ENCODE peak calls at places on chromosomes 13 and 19, in five cellular contexts. P, W, T, U and N are unnamed samples.

GRCh38 chr19:13118424-13119193 is 545 bp downstream of the NACC1 start:
- DNase-seq in W (peak), U (no peak), P (no peak), T (peak), N (no peak)

GRCh38 chr13:102555914-102556553 is 40.8 kb upstream of the TPP2 start:
- DNase-seq in U (no peak), T (peak), P (peak), W (peak), N (peak)

GRCh38 chr19:44051654-44052402 is at the start of gene ZNF223:
- DNase-seq in T (peak), U (peak), W (peak), P (peak), N (peak)

GRCh38 chr19:52896431-52897148 is 845 bp downstream of the ZNF320 start:
- DNase-seq in P (no peak), T (peak), U (peak), W (peak), N (peak)

GRCh38 chr13:85993567-85993966 is 194.3 kb upstream of the SLITRK6 start:
- DNase-seq in P (no peak), U (no peak), T (no peak), W (no peak), N (no peak)

GRCh38 chr19:17266026-17266425 is 1.2 kb upstream of the BABAM1 start:
- DNase-seq in T (no peak), U (no peak), W (no peak), P (no peak), N (no peak)

GRCh38 chr13:113333076-113333475 is 30.9 kb downstream of the GRTP1 start:
- DNase-seq in P (no peak), W (no peak), T (no peak), U (no peak), N (no peak)

GRCh38 chr13:113305208-113305607 is 8.2 kb downstream of the LAMP1 start:
- DNase-seq in P (no peak), W (no peak), U (no peak), T (no peak), N (no peak)

GRCh38 chr19:55632463-55632834 is 8.1 kb upstream of the ZNF784 start:
- DNase-seq in P (peak), W (peak), T (peak), U (peak), N (peak)

GRCh38 chr19:18231775-18232174 is 5.5 kb upstream of the PDE4C start:
- DNase-seq in U (no peak), W (no peak), T (no peak), P (no peak), N (no peak)

GRCh38 chr13:84651288-84651687 is 769.0 kb upstream of the SLITRK1 start:
- DNase-seq in U (no peak), P (peak), W (no peak), T (no peak), N (no peak)

GRCh38 chr19:3656073-3656746 is 29.6 kb upstream of the CACTIN start:
- DNase-seq in W (no peak), T (no peak), U (no peak), P (peak), N (no peak)

GRCh38 chr19:29978139-29978538 is 36.1 kb downstream of the URI1 start:
- DNase-seq in W (no peak), U (no peak), P (no peak), T (no peak), N (no peak)

GRCh38 chr13:111031531-111031961 is 83.6 kb upstream of the ARHGEF7 start:
- DNase-seq in T (no peak), P (peak), W (no peak), U (no peak), N (no peak)

GRCh38 chr13:39105110-39105509 is 66.9 kb downstream of the NHLRC3 start:
- DNase-seq in T (peak), P (no peak), U (no peak), W (no peak), N (no peak)

GRCh38 chr19:46546194-46546896 is 50.7 kb upstream of the PNMA8B start:
- DNase-seq in T (peak), U (peak), W (peak), P (no peak), N (no peak)

GRCh38 chr13:114199961-114200672 is 21.1 kb downstream of the CFAP97D2 start:
- DNase-seq in T (no peak), U (no peak), P (no peak), W (no peak), N (no peak)

GRCh38 chr19:54464624-54465266 is 1.2 kb upstream of the LENG9 start:
- DNase-seq in P (no peak), U (peak), W (peak), T (peak), N (peak)

GRCh38 chr19:18762125-18763023 is 28.7 kb downstream of the COMP start:
- DNase-seq in W (no peak), P (no peak), T (peak), U (no peak), N (no peak)

GRCh38 chr13:99875391-99875790 is 96.2 kb downstream of the ZIC5 start:
- DNase-seq in T (no peak), U (no peak), W (no peak), P (no peak), N (no peak)

GRCh38 chr19:58563034-58563573 is 4.7 kb upstream of the UBE2M start:
- DNase-seq in T (no peak), P (no peak), W (peak), U (peak), N (no peak)

GRCh38 chr19:10887616-10888367 is 16.4 kb downstream of the CARM1 start:
- DNase-seq in P (no peak), T (peak), W (no peak), U (no peak), N (no peak)

GRCh38 chr13:28792992-28793391 is 27.1 kb upstream of the MTUS2 start:
- DNase-seq in W (no peak), T (no peak), P (peak), U (no peak), N (no peak)

GRCh38 chr13:28794370-28794769 is 25.8 kb upstream of the MTUS2 start:
- DNase-seq in P (no peak), U (no peak), W (no peak), T (no peak), N (no peak)

DNA sequence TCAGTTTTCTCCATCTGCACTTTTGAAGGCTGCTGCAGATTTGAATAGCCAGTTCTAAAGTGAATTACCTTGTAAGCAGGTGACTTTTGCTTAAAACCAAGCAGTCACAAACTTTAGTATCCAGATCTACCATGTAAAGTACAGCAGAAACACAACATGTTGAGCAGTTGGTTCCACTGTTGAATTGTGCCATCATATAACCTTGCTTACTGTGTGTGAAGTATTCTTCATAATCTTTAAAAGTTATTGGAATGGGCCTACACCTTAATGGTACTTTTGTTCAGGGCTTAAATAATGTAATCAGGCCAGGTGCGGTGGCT is 23.2 kb upstream of the MTUS2 start:
- DNase-seq in U (no peak), T (no peak), P (no peak), W (no peak), N (no peak)
- TF ChIP-seq CTCF in U (no peak), T (no peak), P (no peak), W (no peak), N (no peak)

DNA sequence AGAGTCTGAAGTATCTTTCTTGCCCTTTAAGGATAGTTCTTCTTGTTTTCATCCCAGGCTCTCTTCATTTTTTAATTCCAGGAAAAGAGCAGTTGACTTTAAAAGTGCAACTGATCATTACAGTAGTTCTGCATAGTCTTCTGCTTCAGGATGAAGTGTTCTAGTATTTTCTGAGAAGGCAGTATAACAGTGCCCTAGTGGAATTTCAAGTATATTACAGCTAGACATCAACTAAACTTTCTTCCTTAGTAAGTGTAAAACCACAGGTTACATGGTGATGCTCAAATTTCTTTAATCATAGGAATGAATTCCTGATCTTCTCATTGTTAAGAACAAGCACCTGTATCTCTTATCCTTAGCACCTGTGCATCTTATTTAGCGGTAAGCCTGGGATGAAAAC is 10.9 kb downstream of the NUFIP1 start:
- DNase-seq in P (no peak), W (no peak), T (no peak), U (no peak), N (no peak)
- TF ChIP-seq CTCF in P (no peak), W (no peak), T (peak), U (peak), N (peak)

GRCh38 chr13:42333613-42334328 is 61.8 kb downstream of the AKAP11 start:
- DNase-seq in W (peak), T (peak), P (no peak), U (no peak), N (no peak)

GRCh38 chr13:42337808-42338600 is 66.1 kb downstream of the AKAP11 start:
- DNase-seq in W (no peak), U (no peak), T (no peak), P (no peak), N (no peak)

GRCh38 chr13:42329239-42329638 is 57.3 kb downstream of the AKAP11 start:
- DNase-seq in T (no peak), P (no peak), W (no peak), U (no peak), N (no peak)

GRCh38 chr13:42330991-42331390 is 59.0 kb downstream of the AKAP11 start:
- DNase-seq in U (no peak), W (no peak), T (no peak), P (no peak), N (no peak)

DNA sequence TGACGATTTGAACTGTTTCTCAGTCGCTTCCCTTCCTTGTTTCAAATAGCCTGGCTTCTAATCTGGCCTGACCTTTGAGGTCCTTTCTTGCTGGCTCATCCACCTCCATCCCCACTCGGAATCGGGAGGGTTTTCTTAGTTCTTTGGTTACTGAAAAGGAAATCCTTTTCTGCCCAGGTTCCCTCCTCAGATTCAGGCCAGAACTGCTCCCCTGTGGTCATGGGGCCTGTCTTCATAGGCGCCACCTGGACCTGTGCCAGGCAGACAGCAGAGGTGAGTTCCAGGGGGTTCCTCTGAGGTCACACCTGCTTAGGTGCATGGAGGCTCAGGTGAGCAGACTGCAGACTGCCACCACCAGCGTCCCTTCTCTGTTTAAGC is 62.4 kb downstream of the AKAP11 start:
- DNase-seq in W (no peak), U (no peak), P (no peak), T (no peak), N (no peak)
- TF ChIP-seq CTCF in W (no peak), U (no peak), P (no peak), T (no peak), N (no peak)

DNA sequence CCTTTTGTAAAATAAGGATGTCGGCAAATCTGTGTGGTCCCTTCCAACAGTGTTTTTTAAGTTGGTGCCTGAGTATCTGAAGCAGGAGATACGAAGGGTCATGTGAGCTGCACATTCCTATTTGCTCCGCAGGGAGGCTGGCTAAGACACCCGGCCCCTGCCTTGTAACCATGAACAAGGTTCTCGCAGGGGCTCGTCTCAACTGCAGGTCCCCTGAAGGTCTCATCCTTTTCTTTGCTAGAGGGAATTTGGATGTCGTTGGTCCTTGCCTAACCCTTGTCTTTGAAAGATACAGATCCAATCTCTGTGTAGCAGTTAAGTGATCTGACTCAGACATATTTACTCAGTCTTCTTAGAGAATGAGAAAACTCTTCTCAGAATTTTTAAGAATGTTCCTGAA is 64.4 kb downstream of the LRCH1 start:
- DNase-seq in P (no peak), T (no peak), U (no peak), W (no peak), N (no peak)
- TF ChIP-seq CTCF in P (no peak), T (no peak), U (no peak), W (no peak), N (no peak)